ENCODE peak calls at places on chromosome 6, in seven cellular contexts. V, A, N, Y, Z, O and Q are unnamed samples.

GRCh38 chr6:113211185-113211584 is 646.0 kb upstream of the MARCKS start:
- DNase-seq in V (no peak), A (no peak), N (no peak), Y (peak; percentile 10), Z (no peak), O (no peak), Q (no peak)

GRCh38 chr6:164078551-164079274 is 664.2 kb downstream of the QKI start:
- DNase-seq in V (no peak), A (no peak), N (no peak), Y (no peak), Z (no peak), O (no peak), Q (no peak)

GRCh38 chr6:56259682-56260081 is 12.3 kb upstream of the COL21A1 start:
- DNase-seq in V (peak; percentile 39), A (no peak), N (peak; percentile 41), Y (no peak), Z (no peak), O (no peak), Q (peak; percentile 72)

GRCh38 chr6:18488004-18488403 is 100.9 kb downstream of the RNF144B start:
- DNase-seq in V (peak; percentile 47), A (no peak), N (peak; percentile 82), Y (no peak), Z (no peak), O (no peak), Q (no peak)

GRCh38 chr6:137309078-137309762 is 90.0 kb upstream of the IFNGR1 start:
- DNase-seq in V (peak; percentile 64), A (no peak), N (peak; percentile 83), Y (peak; percentile 66), Z (peak; percentile 46), O (peak; percentile 60), Q (peak; percentile 84)

GRCh38 chr6:108731229-108731565 is 117.0 kb upstream of the ARMC2 start:
- DNase-seq in V (no peak), A (peak; percentile 17), N (no peak), Y (no peak), Z (no peak), O (no peak), Q (no peak)

GRCh38 chr6:87473419-87473903 is 687 bp downstream of the SLC35A1 start:
- DNase-seq in V (peak; percentile 45), A (peak; percentile 39), N (peak; percentile 46), Y (no peak), Z (peak; percentile 29), O (peak; percentile 48), Q (peak; percentile 26)

GRCh38 chr6:70310063-70310694 is 7.3 kb upstream of the COL9A1 start:
- DNase-seq in V (peak; percentile 16), A (peak; percentile 39), N (peak; percentile 48), Y (peak; percentile 59), Z (no peak), O (peak; percentile 42), Q (peak; percentile 74)

GRCh38 chr6:168885741-168886140 is 367.9 kb downstream of the THBS2 start:
- DNase-seq in V (no peak), A (no peak), N (no peak), Y (no peak), Z (no peak), O (no peak), Q (no peak)

GRCh38 chr6:117028256-117028655 is 151.2 kb downstream of the RFX6 start:
- DNase-seq in V (no peak), A (no peak), N (no peak), Y (no peak), Z (no peak), O (no peak), Q (no peak)

GRCh38 chr6:13671742-13672141 is 39.9 kb downstream of the RANBP9 start:
- DNase-seq in V (no peak), A (no peak), N (no peak), Y (no peak), Z (no peak), O (no peak), Q (no peak)

GRCh38 chr6:31624070-31624469 is 3.6 kb downstream of the PRRC2A start:
- DNase-seq in V (no peak), A (no peak), N (no peak), Y (no peak), Z (no peak), O (no peak), Q (no peak)

GRCh38 chr6:26165261-26165790 is 78.1 kb downstream of the HFE start:
- DNase-seq in V (no peak), A (no peak), N (no peak), Y (no peak), Z (no peak), O (no peak), Q (no peak)

GRCh38 chr6:2763876-2764540 is 1.2 kb upstream of the WRNIP1 start:
- DNase-seq in V (no peak), A (no peak), N (no peak), Y (peak; percentile 38), Z (no peak), O (no peak), Q (no peak)

GRCh38 chr6:93787841-93788240 is 368.5 kb upstream of the EPHA7 start:
- DNase-seq in V (peak; percentile 32), A (peak; percentile 41), N (no peak), Y (no peak), Z (no peak), O (peak; percentile 54), Q (peak; percentile 18)

GRCh38 chr6:158338311-158339112 is 26.2 kb downstream of the TULP4 start:
- DNase-seq in V (no peak), A (no peak), N (no peak), Y (peak; percentile 39), Z (no peak), O (no peak), Q (no peak)

GRCh38 chr6:128068110-128068460 is 167.2 kb upstream of the THEMIS start:
- DNase-seq in V (no peak), A (no peak), N (no peak), Y (no peak), Z (no peak), O (no peak), Q (no peak)

GRCh38 chr6:125753218-125753936 is 3.9 kb downstream of the HEY2 start:
- DNase-seq in V (no peak), A (peak; percentile 8), N (no peak), Y (peak; percentile 34), Z (no peak), O (peak; percentile 42), Q (peak; percentile 46)

GRCh38 chr6:27468334-27468733 is 4.6 kb downstream of the ZNF184 start:
- DNase-seq in V (peak; percentile 17), A (no peak), N (no peak), Y (no peak), Z (no peak), O (peak; percentile 26), Q (peak; percentile 52)

GRCh38 chr6:7640607-7641577 is 50.9 kb downstream of the SNRNP48 start:
- DNase-seq in V (peak; percentile 81), A (no peak), N (peak; percentile 94), Y (peak; percentile 36), Z (no peak), O (peak; percentile 75), Q (peak; percentile 94)

GRCh38 chr6:161462148-161462547 is 188.3 kb upstream of the AGPAT4 start:
- DNase-seq in V (peak; percentile 64), A (no peak), N (peak; percentile 68), Y (no peak), Z (no peak), O (no peak), Q (peak; percentile 81)

GRCh38 chr6:1625926-1626413 is 16.3 kb downstream of the FOXC1 start:
- DNase-seq in V (no peak), A (no peak), N (no peak), Y (no peak), Z (no peak), O (no peak), Q (no peak)

GRCh38 chr6:1623769-1624070 is 14.0 kb downstream of the FOXC1 start:
- DNase-seq in V (no peak), A (no peak), N (no peak), Y (no peak), Z (no peak), O (no peak), Q (no peak)

GRCh38 chr6:1625352-1625773 is 15.6 kb downstream of the FOXC1 start:
- DNase-seq in V (no peak), A (peak; percentile 74), N (no peak), Y (no peak), Z (no peak), O (no peak), Q (no peak)

GRCh38 chr6:1624071-1624847 is 14.5 kb downstream of the FOXC1 start:
- DNase-seq in V (no peak), A (peak; percentile 71), N (no peak), Y (peak; percentile 65), Z (no peak), O (no peak), Q (no peak)

GRCh38 chr6:1624848-1625341 is 15.2 kb downstream of the FOXC1 start:
- DNase-seq in V (peak; percentile 36), A (peak; percentile 60), N (peak; percentile 61), Y (peak; percentile 61), Z (no peak), O (no peak), Q (no peak)
- H2AFZ ChIP-seq in V (peak overlapping the region; percentile 82), A (no peak overlapping the region), N (peak overlapping the region; percentile 97), Y (no peak overlapping the region), Z (no peak overlapping the region), O (no peak overlapping the region), Q (no peak overlapping the region)

GRCh38 chr6:40347571-40348011 is 239.6 kb downstream of the LRFN2 start:
- DNase-seq in V (no peak), A (peak; percentile 45), N (no peak), Y (peak; percentile 55), Z (peak; percentile 3), O (no peak), Q (no peak)
- H3K27ac ChIP-seq in V (no peak overlapping the region), A (no peak overlapping the region), N (no peak overlapping the region), Y (no peak overlapping the region), Z (no peak overlapping the region), O (no peak overlapping the region), Q (no peak overlapping the region)

DNA sequence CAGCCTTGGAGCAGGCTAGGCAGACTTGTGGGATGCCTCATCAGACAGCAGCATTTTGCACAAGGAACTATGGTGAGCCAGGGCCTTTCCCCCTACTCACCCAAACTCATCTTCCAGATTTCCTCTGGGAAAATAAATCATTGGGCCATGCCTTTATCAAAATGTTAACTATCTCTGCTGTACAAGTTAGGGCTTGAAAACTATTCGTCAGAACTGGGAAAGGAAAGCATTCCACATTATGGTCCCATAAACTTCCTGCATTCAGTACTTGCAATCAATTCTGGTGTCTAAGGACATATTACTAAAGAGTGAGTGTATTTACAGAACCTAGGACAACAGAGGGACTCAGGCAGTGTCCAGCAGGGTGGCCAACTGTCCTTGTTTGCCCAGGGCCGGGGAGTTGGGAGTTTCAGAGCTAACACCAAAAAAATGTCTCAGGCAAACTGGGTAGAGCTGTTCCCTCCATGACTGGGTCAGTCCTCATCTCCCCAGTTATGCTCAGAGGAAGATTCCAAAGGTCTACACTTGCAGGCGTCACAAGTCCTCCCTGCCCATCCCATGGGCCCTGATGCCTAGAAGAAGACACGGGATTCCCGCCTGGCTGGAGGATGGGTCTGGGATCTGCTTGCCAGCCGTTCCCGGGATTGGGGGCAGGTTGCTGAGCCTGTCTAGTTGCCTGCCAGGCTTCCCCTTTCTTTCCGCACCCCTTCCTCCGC is 72.2 kb downstream of the SLC22A3 start:
- DNase-seq in V (no peak), A (no peak), N (peak; percentile 47), Y (no peak), Z (no peak), O (no peak), Q (no peak)
- H2AFZ ChIP-seq in V (no peak overlapping the region), A (no peak overlapping the region), N (peak overlapping the region; percentile 64), Y (no peak overlapping the region), Z (no peak overlapping the region), O (no peak overlapping the region), Q (no peak overlapping the region)

DNA sequence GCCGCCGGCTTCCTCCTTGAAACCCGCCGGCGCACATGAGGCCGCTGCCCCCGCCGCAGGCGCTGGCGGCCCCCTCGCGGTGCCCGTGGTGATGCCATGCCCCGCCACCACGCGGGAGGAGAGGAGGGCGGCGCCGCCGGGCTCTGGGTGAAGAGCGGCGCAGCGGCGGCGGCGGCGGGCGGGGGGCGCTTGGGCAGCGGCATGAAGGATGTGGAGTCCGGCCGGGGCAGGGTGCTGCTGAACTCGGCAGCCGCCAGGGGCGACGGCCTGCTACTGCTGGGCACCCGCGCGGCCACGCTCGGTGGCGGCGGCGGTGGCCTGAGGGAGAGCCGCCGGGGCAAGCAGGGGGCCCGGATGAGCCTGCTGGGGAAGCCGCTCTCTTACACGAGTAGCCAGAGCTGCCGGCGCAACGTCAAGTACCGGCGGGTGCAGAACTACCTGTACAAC is 253 bp downstream of the KCNQ5 start:
- DNase-seq in V (no peak), A (peak; percentile 76), N (peak; percentile 44), Y (peak; percentile 72), Z (peak; percentile 49), O (peak; percentile 43), Q (no peak)
- H3K27ac ChIP-seq in V (no peak overlapping the region), A (no peak overlapping the region), N (peak overlapping the region; percentile 50), Y (no peak overlapping the region), Z (peak overlapping the region; percentile 77), O (no peak overlapping the region), Q (no peak overlapping the region)